ENCODE peak calls at places on chromosome 22, in four cellular contexts. One of them, this sample, is unnamed.
A peak's percentile ranks its signal among the peaks of the same experiment; 100 is the strongest.

GRCh38 chr22:38866399-38867123 is 5.5 kb downstream of the CBX6 start:
- DNase-seq in psoas muscle: no peak
- DNase-seq in fibroblast of mammary gland: no peak
- DNase-seq in dorsolateral prefrontal cortex: no peak
- DNase-seq in this sample: no peak

GRCh38 chr22:45604239-45604711 is 67.4 kb upstream of the ATXN10 start:
- DNase-seq in psoas muscle: no peak
- DNase-seq in fibroblast of mammary gland: peak; percentile 61
- DNase-seq in dorsolateral prefrontal cortex: no peak
- DNase-seq in this sample: no peak

GRCh38 chr22:46297151-46297819 is 615 bp downstream of the GTSE1 start:
- DNase-seq in psoas muscle: peak; percentile 31
- DNase-seq in fibroblast of mammary gland: peak; percentile 60
- DNase-seq in dorsolateral prefrontal cortex: no peak
- DNase-seq in this sample: no peak

GRCh38 chr22:22827187-22827948 is 60.2 kb upstream of the IGLL5 start:
- DNase-seq in psoas muscle: no peak
- DNase-seq in fibroblast of mammary gland: no peak
- DNase-seq in dorsolateral prefrontal cortex: no peak
- DNase-seq in this sample: no peak

GRCh38 chr22:44438056-44438455 is 60.0 kb downstream of the RTL6 start:
- DNase-seq in psoas muscle: no peak
- DNase-seq in fibroblast of mammary gland: no peak
- DNase-seq in dorsolateral prefrontal cortex: no peak
- DNase-seq in this sample: no peak

GRCh38 chr22:49951001-49951677 is 9.4 kb upstream of the PIM3 start:
- DNase-seq in psoas muscle: no peak
- DNase-seq in fibroblast of mammary gland: peak; percentile 53
- DNase-seq in dorsolateral prefrontal cortex: no peak
- DNase-seq in this sample: peak; percentile 96

GRCh38 chr22:18950141-18950540 is 14.0 kb upstream of the PRODH start:
- DNase-seq in psoas muscle: no peak
- DNase-seq in fibroblast of mammary gland: no peak
- DNase-seq in dorsolateral prefrontal cortex: no peak
- DNase-seq in this sample: peak; percentile 11

GRCh38 chr22:21567456-21568206 is at the start of gene UBE2L3:
- DNase-seq in psoas muscle: peak; percentile 87
- DNase-seq in fibroblast of mammary gland: peak; percentile 67
- DNase-seq in dorsolateral prefrontal cortex: peak; percentile 79
- DNase-seq in this sample: peak; percentile 91

GRCh38 chr22:26038365-26038764 is 130.9 kb upstream of the SEZ6L start:
- DNase-seq in psoas muscle: no peak
- DNase-seq in fibroblast of mammary gland: no peak
- DNase-seq in dorsolateral prefrontal cortex: no peak
- DNase-seq in this sample: no peak
- TF ChIP-seq CTCF in psoas muscle: no peak
- TF ChIP-seq CTCF in fibroblast of mammary gland: no peak
- TF ChIP-seq CTCF in dorsolateral prefrontal cortex: no peak
- TF ChIP-seq CTCF in this sample: no peak

DNA sequence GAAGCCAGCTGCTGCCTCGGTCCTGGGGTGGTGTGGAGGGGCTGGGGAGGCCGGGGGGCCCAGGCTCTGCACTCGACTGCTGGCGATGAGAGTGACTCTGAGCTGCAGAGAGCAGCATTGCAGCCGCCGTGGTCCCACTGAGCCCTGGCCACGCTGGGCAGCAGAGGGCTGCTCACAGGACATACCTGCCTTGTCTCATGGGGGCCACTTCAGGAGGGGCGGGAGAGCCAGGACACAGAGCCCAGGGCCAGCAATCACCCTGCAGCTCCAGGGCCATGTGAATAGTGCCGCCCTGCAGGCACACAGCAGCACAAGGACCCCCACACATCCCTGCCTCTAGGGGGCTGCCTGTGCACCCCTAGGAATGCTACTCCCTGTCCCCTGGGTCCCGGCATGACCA is 147.0 kb downstream of the CRYBB2 start:
- DNase-seq in psoas muscle: no peak
- DNase-seq in fibroblast of mammary gland: no peak
- DNase-seq in dorsolateral prefrontal cortex: no peak
- DNase-seq in this sample: peak; percentile 38
- TF ChIP-seq CTCF in psoas muscle: no peak
- TF ChIP-seq CTCF in fibroblast of mammary gland: no peak
- TF ChIP-seq CTCF in dorsolateral prefrontal cortex: no peak
- TF ChIP-seq CTCF in this sample: no peak

GRCh38 chr22:36274547-36274946 is 21.6 kb downstream of the APOL1 start:
- DNase-seq in psoas muscle: no peak
- DNase-seq in fibroblast of mammary gland: no peak
- DNase-seq in dorsolateral prefrontal cortex: no peak
- DNase-seq in this sample: peak; percentile 17

GRCh38 chr22:36280379-36280778 is 27.4 kb downstream of the APOL1 start:
- DNase-seq in psoas muscle: no peak
- DNase-seq in fibroblast of mammary gland: no peak
- DNase-seq in dorsolateral prefrontal cortex: no peak
- DNase-seq in this sample: no peak

GRCh38 chr22:36281726-36282077 is 28.8 kb downstream of the APOL1 start:
- DNase-seq in psoas muscle: no peak
- DNase-seq in fibroblast of mammary gland: no peak
- DNase-seq in dorsolateral prefrontal cortex: no peak
- DNase-seq in this sample: no peak

GRCh38 chr22:36279219-36279666 is 26.3 kb downstream of the APOL1 start:
- DNase-seq in psoas muscle: no peak
- DNase-seq in fibroblast of mammary gland: no peak
- DNase-seq in dorsolateral prefrontal cortex: no peak
- DNase-seq in this sample: no peak

DNA sequence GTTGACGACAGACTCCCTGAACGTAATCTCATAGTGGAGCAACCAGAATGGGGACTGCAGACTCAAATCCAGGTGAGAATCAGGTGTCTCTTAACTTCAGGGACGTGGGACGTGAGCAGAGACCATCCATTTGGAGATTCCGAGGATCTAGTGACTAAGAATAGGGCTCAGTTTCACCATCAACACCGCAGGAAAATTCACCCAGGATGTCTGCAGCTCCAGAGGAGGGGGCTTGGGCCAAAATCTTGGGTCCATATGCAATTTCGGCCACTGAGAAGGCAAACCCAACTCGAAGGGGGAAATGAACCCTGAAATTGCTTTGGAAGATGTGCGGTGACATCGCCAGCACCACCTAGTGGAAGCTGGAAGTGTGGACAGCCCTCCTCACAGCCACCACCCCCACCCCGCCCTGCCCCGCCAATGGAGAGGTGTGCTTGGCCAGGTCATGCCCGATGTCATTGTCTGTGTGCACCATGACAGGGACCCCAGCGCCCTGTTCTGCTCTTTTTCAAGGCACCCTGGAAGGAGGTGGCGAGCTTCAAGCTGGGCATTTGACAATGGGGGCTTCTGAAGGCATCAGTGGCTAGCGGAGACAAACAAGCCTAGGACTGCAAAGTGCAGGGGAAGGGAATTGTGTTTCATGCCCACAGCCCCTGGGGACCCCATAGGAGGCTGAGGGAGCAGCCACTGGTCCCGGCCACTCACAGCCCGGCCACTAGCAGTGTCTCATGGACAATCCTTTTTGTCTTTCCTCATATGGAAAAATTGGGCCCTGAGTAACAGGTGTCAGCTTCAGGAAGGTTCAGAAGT is 24.8 kb downstream of the APOL1 start:
- DNase-seq in psoas muscle: peak; percentile 58
- DNase-seq in fibroblast of mammary gland: peak; percentile 64
- DNase-seq in dorsolateral prefrontal cortex: peak; percentile 53
- DNase-seq in this sample: peak; percentile 71
- TF ChIP-seq CTCF in psoas muscle: peak; percentile 72
- TF ChIP-seq CTCF in fibroblast of mammary gland: peak; percentile 74
- TF ChIP-seq CTCF in dorsolateral prefrontal cortex: peak; percentile 76
- TF ChIP-seq CTCF in this sample: peak; percentile 85

DNA sequence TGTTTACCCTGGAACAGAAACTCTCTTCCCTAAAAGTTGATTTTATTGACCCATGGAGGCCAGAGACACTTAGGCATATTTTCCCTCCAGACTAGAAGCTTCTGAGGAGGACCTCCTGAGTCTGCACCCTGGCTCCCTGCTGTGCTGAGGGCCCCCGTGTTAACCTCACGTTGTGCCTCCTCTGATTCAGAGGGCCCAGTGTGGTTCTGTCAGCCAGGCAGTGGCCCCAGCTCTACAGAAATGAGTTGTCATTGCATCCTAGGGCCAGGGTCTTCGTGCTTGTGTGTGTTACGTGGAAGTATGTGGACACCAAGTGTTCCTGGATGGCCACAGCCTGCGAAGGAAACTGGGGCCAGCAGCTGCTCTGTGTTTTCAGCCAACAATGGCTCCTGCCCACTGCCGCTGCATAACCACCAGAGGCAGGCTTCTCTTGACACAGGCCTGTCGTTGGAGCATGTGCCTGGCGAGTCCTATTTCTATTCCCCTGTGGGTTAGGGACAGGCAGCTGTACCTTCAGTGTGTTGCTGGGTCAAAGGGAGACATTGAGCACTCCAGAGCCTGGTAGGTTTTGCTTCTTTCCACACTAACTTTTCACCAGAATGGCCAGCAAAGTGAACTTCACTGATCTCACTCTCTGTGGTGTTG is 44.5 kb downstream of the MED15 start:
- DNase-seq in psoas muscle: peak; percentile 76
- DNase-seq in fibroblast of mammary gland: no peak
- DNase-seq in dorsolateral prefrontal cortex: peak; percentile 65
- DNase-seq in this sample: no peak
- TF ChIP-seq CTCF in psoas muscle: peak; percentile 60
- TF ChIP-seq CTCF in fibroblast of mammary gland: peak; percentile 32
- TF ChIP-seq CTCF in dorsolateral prefrontal cortex: peak; percentile 29
- TF ChIP-seq CTCF in this sample: no peak

DNA sequence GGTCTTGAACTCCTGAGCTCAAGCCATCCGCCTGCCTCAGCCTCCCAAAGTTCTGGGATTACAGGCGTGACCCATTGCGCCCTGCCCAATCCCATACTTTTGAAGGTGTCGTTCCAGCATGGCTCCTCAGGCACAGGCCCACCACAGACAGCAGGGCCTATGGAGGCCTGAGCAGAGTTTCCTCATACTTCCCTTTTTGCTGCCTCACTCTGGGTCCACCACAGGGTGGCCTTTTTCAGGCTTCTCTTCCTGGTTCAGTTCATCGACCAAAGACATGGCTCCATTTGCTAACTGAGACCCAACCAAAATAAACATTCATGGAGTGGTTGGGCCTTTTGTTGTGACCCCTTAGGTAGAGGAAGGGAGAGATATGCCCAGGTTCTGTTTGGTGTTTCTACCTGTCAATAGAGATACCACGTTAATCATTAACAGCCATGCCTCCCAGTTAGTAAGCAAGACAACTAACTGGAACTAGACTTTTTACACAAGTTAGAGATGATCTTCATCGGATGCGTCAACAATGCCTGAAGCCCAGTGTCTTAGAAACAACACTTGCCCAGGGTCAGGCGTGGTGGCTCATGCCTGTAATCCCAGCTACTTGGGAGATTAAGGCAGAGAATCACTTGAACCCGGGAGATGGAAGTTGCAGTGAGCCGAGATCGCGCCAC is 35.1 kb downstream of the TRIOBP start:
- DNase-seq in psoas muscle: no peak
- DNase-seq in fibroblast of mammary gland: no peak
- DNase-seq in dorsolateral prefrontal cortex: no peak
- DNase-seq in this sample: no peak
- TF ChIP-seq CTCF in psoas muscle: no peak
- TF ChIP-seq CTCF in fibroblast of mammary gland: no peak
- TF ChIP-seq CTCF in dorsolateral prefrontal cortex: no peak
- TF ChIP-seq CTCF in this sample: no peak

DNA sequence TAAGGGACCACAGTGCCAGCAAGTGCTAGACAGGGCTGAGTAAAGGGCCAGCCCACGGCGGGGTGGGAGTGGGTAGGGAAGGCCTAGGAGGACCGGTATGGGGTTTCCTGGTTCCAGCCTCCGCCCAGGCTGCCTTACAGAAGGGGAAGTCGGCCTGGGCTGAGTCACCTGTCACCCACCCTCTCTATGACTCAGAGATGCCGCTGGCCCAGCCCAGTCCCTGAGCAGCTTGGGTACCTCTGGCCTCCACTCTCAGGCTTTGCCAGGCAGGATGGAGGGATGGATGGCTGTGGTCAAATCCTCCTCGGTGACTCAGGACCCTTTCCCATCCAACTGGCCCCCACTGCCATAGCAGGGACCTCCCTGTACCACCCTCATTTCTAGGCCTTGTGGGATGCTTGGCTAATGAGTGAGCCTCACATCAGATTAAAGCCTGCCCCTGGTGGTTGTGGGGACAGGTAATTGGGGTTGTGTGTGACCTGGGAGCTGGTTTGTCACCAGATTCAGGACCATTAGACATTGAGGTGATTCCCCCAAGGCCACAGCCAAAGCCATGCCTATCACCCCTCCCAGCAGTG is 13.9 kb downstream of the SLC35E4 start:
- DNase-seq in psoas muscle: peak; percentile 62
- DNase-seq in fibroblast of mammary gland: peak; percentile 87
- DNase-seq in dorsolateral prefrontal cortex: peak; percentile 60
- DNase-seq in this sample: peak; percentile 66
- TF ChIP-seq CTCF in psoas muscle: no peak
- TF ChIP-seq CTCF in fibroblast of mammary gland: peak; percentile 16
- TF ChIP-seq CTCF in dorsolateral prefrontal cortex: no peak
- TF ChIP-seq CTCF in this sample: no peak

DNA sequence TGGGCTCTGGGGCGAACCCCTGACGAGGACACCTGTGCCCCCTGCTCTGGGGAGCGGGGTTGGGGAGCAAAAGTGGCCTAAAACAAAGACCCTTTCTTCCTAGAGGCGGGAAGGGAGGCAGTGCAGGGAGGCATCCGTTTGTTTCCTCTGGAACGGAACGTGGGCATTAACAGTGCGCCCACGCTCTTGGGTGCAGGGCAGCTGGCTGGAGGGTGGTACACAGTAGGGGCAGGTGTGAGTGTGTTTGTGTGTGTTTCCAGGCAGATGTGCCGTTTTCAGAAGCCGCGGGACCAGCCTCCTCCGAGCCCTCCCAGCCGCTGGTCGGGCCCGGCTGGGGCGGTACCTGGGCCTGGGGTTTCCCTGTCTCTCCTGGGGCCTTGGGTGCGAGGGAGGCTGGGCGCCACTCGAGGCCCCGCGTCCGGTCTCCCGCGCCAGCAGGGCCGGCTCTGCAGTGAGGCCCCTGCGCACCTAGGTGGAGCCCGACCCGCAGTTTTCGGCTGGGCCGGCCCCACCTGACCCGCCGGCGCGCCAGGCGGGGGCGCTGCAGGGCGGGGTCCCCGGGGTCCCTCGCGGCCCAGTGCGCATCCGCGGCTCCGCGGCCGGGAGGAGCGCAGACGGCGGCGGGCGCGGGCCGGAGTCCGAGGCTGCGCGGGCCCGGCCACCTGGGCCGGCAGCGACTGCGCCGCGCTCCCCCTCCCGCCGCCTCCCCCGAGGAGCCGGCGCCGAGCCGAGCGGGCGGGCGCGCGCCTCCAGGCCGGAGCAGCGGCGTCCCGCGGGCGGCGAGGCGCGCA is 1252.7 kb downstream of the BRD1 start:
- DNase-seq in psoas muscle: peak; percentile 41
- DNase-seq in fibroblast of mammary gland: no peak
- DNase-seq in dorsolateral prefrontal cortex: peak; percentile 68
- DNase-seq in this sample: peak; percentile 46
- TF ChIP-seq CTCF in psoas muscle: no peak
- TF ChIP-seq CTCF in fibroblast of mammary gland: no peak
- TF ChIP-seq CTCF in dorsolateral prefrontal cortex: peak; percentile 55
- TF ChIP-seq CTCF in this sample: no peak